ENCODE peak calls at places on chromosomes 5 and 9, in seven cellular contexts. C is NCI-H1930; D is HEK293T; T is GM23338; L is kidney epithelial cell; H is stimulated activated CD8-positive, alpha-beta memory T cell treated with anti-CD3 and anti-CD28 coated beads, Interleukin-2, amount 100 ng/mL, for 48 hours; K is effector CD4-positive, alpha-beta T cell. R is an unnamed sample.

GRCh38 chr9:93100265-93100636 is 4.2 kb downstream of the CARD19 start:
- DNase-seq in T (no peak), D (no peak), C (no peak), L (no peak), H (no peak), K (no peak), R (no peak)

GRCh38 chr5:160310140-160310909 is 2.0 kb downstream of the CCNJL start:
- DNase-seq in H (no peak), C (no peak), D (no peak), L (no peak), K (no peak), T (no peak), R (no peak)

GRCh38 chr5:132807163-132807838 is 5.8 kb upstream of the SOWAHA start:
- DNase-seq in K (no peak), L (no peak), C (no peak), H (no peak), T (peak; percentile 85), D (peak; percentile 39), R (peak; percentile 66)

GRCh38 chr5:109160468-109160867 is 249.3 kb downstream of the PJA2 start:
- DNase-seq in L (no peak), C (no peak), T (no peak), H (no peak), D (no peak), K (no peak), R (no peak)

GRCh38 chr9:17191095-17191494 is 56.3 kb downstream of the CNTLN start:
- DNase-seq in K (no peak), H (no peak), L (no peak), D (no peak), C (no peak), T (no peak), R (no peak)

GRCh38 chr5:57754616-57755015 is 272.0 kb upstream of the ACTBL2 start:
- DNase-seq in L (no peak), D (no peak), T (no peak), H (no peak), K (no peak), C (no peak), R (no peak)

GRCh38 chr5:109239501-109239900 is 170.3 kb downstream of the PJA2 start:
- DNase-seq in C (no peak), D (no peak), T (no peak), K (no peak), L (no peak), H (no peak), R (no peak)

GRCh38 chr9:135877776-135878527 is 29.4 kb downstream of the CAMSAP1 start:
- DNase-seq in C (no peak), K (no peak), L (no peak), H (no peak), D (no peak), T (no peak), R (no peak)

GRCh38 chr5:128062172-128062746 is 21.3 kb upstream of the SLC12A2 start:
- DNase-seq in C (no peak), K (no peak), T (no peak), L (peak; percentile 54), H (no peak), D (no peak), R (no peak)

GRCh38 chr9:19030899-19031298 is 2.1 kb downstream of the SAXO1 start:
- DNase-seq in K (no peak), L (no peak), T (no peak), H (no peak), D (no peak), C (no peak), R (no peak)

GRCh38 chr9:26527931-26528330 is 364.7 kb downstream of the CAAP1 start:
- DNase-seq in C (no peak), L (no peak), D (no peak), H (no peak), K (no peak), T (no peak), R (no peak)

GRCh38 chr5:6221141-6221626 is 157.2 kb downstream of the MED10 start:
- DNase-seq in T (no peak), K (no peak), H (no peak), D (no peak), C (no peak), L (no peak), R (no peak)

GRCh38 chr5:107812570-107813141 is 141.9 kb upstream of the EFNA5 start:
- DNase-seq in D (no peak), K (no peak), L (no peak), H (no peak), C (no peak), T (no peak), R (no peak)

GRCh38 chr5:168786142-168786541 is 207.0 kb upstream of the PANK3 start:
- DNase-seq in D (no peak), C (no peak), L (peak; percentile 16), K (no peak), H (no peak), T (no peak), R (no peak)

GRCh38 chr9:78122631-78123030 is 91.0 kb upstream of the GNAQ start:
- DNase-seq in H (no peak), K (no peak), C (no peak), L (no peak), D (no peak), T (no peak), R (no peak)

GRCh38 chr5:119166026-119166425 is 95.1 kb downstream of the DMXL1 start:
- DNase-seq in K (no peak), T (peak; percentile 49), D (no peak), L (no peak), C (no peak), H (no peak), R (no peak)

R was measured in iPS-NIHi11.